ENCODE peak calls at places on chromosomes 5 and 9, in nine cellular contexts. T, W, P, D, I, Q, X, V and J are unnamed samples.

GRCh38 chr5:119343766-119344165 is 12.1 kb upstream of the TNFAIP8 start:
- DNase-seq in T (no peak), W (no peak), P (no peak), D (no peak), I (no peak), Q (no peak), X (no peak), V (peak; percentile 49), J (no peak)

GRCh38 chr5:153625826-153626354 is 135.4 kb downstream of the GRIA1 start:
- DNase-seq in T (no peak), W (no peak), P (no peak), D (no peak), I (no peak), Q (no peak), X (no peak), V (no peak), J (no peak)

GRCh38 chr9:102974530-102974929 is 20.6 kb upstream of the CYLC2 start:
- DNase-seq in T (no peak), W (no peak), P (no peak), D (no peak), I (no peak), Q (peak; percentile 50), X (no peak), V (peak; percentile 4), J (no peak)

GRCh38 chr9:132885691-132886357 is 7.1 kb downstream of the SPACA9 start:
- DNase-seq in T (no peak), W (no peak), P (no peak), D (peak; percentile 31), I (peak; percentile 52), Q (no peak), X (no peak), V (no peak), J (no peak)

GRCh38 chr5:87101321-87101720 is 166.4 kb upstream of the RASA1 start:
- DNase-seq in T (no peak), W (no peak), P (no peak), D (no peak), I (no peak), Q (no peak), X (no peak), V (no peak), J (no peak)

GRCh38 chr9:122857810-122858209 is 29.4 kb upstream of the PDCL start:
- DNase-seq in T (no peak), W (no peak), P (no peak), D (no peak), I (no peak), Q (no peak), X (no peak), V (no peak), J (no peak)

GRCh38 chr5:157549954-157550549 is 25.5 kb downstream of the ADAM19 start:
- DNase-seq in T (no peak), W (no peak), P (no peak), D (no peak), I (no peak), Q (no peak), X (no peak), V (no peak), J (no peak)

GRCh38 chr9:70256123-70256551 is 2.6 kb upstream of the SMC5 start:
- DNase-seq in T (no peak), W (no peak), P (no peak), D (no peak), I (no peak), Q (peak; percentile 79), X (no peak), V (peak; percentile 58), J (no peak)

GRCh38 chr9:123424552-123425225 is 68.7 kb downstream of the CRB2 start:
- DNase-seq in T (no peak), W (no peak), P (no peak), D (no peak), I (peak; percentile 43), Q (no peak), X (no peak), V (no peak), J (no peak)

GRCh38 chr5:62206150-62206829 is 99.7 kb upstream of the KIF2A start:
- DNase-seq in T (peak; percentile 78), W (no peak), P (no peak), D (no peak), I (no peak), Q (peak; percentile 15), X (no peak), V (peak; percentile 5), J (no peak)

GRCh38 chr5:145743396-145744061 is 91.6 kb downstream of the PRELID2 start:
- DNase-seq in T (no peak), W (peak; percentile 11), P (no peak), D (no peak), I (no peak), Q (no peak), X (no peak), V (no peak), J (no peak)

GRCh38 chr5:170745481-170746061 is 38.0 kb upstream of the GABRP start:
- DNase-seq in T (peak; percentile 94), W (peak; percentile 45), P (no peak), D (no peak), I (peak; percentile 65), Q (no peak), X (no peak), V (no peak), J (no peak)

GRCh38 chr9:130632081-130632710 is 32.2 kb upstream of the PRDM12 start:
- DNase-seq in T (no peak), W (no peak), P (no peak), D (peak; percentile 13), I (no peak), Q (no peak), X (no peak), V (no peak), J (no peak)

DNA sequence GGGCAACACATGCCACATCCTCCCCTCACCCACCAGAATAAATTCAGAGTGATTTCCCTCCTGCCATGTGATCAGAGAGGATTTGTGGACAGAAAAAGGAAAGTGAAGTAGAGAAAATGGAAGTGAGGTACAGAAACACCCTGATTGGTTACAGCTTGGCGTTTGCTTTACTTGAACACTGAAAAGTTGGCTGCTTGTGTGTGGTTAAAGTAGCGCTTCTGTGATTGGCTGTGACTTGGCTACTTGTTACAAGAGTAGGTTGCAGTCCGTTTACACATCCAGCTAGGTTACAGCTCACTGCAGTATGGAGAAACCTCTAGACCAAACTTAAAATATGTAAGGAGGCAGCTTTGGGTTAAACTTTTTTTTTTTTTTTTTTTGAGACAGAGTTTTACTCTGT is 205.2 kb upstream of the ZNF608 start:
- DNase-seq in T (no peak), W (no peak), P (peak; percentile 44), D (no peak), I (no peak), Q (no peak), X (no peak), V (no peak), J (no peak)
- H3K4me3 ChIP-seq in T (no peak overlapping the region), W (no peak overlapping the region), P (peak overlapping the region; percentile 28), D (no peak overlapping the region), I (no peak overlapping the region), Q (no peak overlapping the region), X (no peak overlapping the region), V (no peak overlapping the region), J (no peak overlapping the region)

DNA sequence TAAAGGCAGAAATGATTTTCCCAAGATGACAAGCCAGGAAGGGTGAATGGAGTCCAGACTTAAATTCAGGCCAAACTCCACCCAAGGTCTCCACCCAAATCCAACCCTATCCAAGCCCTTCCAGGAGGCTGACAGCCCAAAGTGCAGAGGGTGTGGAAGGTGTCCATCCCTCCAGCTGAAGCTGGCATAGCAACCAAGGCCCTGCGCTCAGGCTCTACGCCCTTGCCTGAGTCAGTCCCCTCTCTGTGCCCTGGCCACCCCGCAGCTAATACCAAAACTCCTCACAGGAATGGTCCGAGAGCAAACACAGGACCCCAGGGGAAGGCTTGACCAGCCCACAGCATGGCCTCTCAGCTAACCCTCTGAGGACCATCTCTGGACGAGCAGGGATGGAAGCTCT is 2.1 kb downstream of the SEPTIN8 start:
- DNase-seq in T (no peak), W (no peak), P (no peak), D (no peak), I (no peak), Q (no peak), X (no peak), V (no peak), J (no peak)
- H3K4me3 ChIP-seq in T (no peak overlapping the region), W (no peak overlapping the region), P (no peak overlapping the region), D (no peak overlapping the region), I (no peak overlapping the region), Q (no peak overlapping the region), X (no peak overlapping the region), V (no peak overlapping the region), J (no peak overlapping the region)

GRCh38 chr9:114616684-114617520 is 5.8 kb downstream of the TMEM268 start:
- DNase-seq in T (no peak), W (no peak), P (peak; percentile 82), D (peak; percentile 86), I (peak; percentile 44), Q (peak; percentile 35), X (no peak), V (no peak), J (peak; percentile 32)
- H3K4me3 ChIP-seq in T (no peak overlapping the region), W (no peak overlapping the region), P (no peak overlapping the region), D (no peak overlapping the region), I (no peak overlapping the region), Q (no peak overlapping the region), X (no peak overlapping the region), V (no peak overlapping the region), J (no peak overlapping the region)

DNA sequence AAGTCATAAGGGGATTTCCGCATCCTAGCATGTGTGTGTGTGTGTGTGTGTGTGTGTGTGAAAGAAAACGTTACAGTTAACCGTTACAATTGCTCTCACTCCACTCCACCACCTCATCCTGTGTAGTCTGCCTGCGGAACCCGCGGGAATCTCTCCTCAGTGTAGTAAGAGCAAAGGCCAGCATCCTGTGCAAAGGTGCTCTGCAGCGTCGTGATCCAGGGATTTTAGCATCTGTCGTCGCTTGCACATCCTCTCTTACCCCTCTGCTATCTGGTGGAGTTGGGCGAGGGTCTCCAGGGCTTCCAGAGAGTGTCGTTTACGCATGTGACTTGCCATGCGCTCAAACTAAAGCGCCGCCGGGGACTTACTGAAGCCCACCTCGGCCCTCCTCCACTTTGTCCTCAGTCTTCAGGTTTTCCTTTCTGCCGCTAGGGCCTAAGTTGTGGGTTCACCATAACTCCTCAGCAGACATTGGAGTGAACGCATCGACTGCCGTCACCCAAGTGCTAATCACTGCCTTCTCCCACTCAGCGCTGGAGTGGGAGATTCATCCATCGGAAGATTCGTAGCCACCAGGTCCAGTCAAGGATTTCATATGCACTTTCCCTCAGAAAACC is 3.9 kb downstream of the CDKN2B start:
- DNase-seq in T (peak; percentile 84), W (no peak), P (no peak), D (no peak), I (no peak), Q (no peak), X (no peak), V (no peak), J (no peak)
- H3K4me3 ChIP-seq in T (peak overlapping the region; percentile 61), W (no peak overlapping the region), P (no peak overlapping the region), D (no peak overlapping the region), I (no peak overlapping the region), Q (peak overlapping the region; percentile 97), X (no peak overlapping the region), V (no peak overlapping the region), J (no peak overlapping the region)

GRCh38 chr5:173328896-173329369 is 719 bp upstream of the STC2 start:
- DNase-seq in T (peak; percentile 78), W (peak; percentile 76), P (peak; percentile 44), D (no peak), I (peak; percentile 45), Q (peak; percentile 69), X (no peak), V (peak; percentile 62), J (no peak)
- H3K4me3 ChIP-seq in T (peak overlapping the region; percentile 99), W (peak overlapping the region; percentile 52), P (peak overlapping the region; percentile 62), D (peak overlapping the region; percentile 34), I (no peak overlapping the region), Q (peak overlapping the region; percentile 85), X (no peak overlapping the region), V (peak overlapping the region; percentile 58), J (no peak overlapping the region)

GRCh38 chr5:122310886-122311285 is 1.2 kb upstream of the SNCAIP start:
- DNase-seq in T (peak; percentile 16), W (no peak), P (no peak), D (no peak), I (no peak), Q (no peak), X (no peak), V (no peak), J (peak; percentile 39)
- H3K4me3 ChIP-seq in T (peak overlapping the region; percentile 75), W (no peak overlapping the region), P (no peak overlapping the region), D (no peak overlapping the region), I (no peak overlapping the region), Q (no peak overlapping the region), X (no peak overlapping the region), V (no peak overlapping the region), J (peak overlapping the region; percentile 86)